ENCODE peak calls at places on chromosomes 5 and 9, in five cellular contexts. Y is GM13976; A is neural crest cell; S is stimulated activated CD8-positive, alpha-beta memory T cell treated with anti-CD3 and anti-CD28 coated beads, Interleukin-2, amount 100 ng/mL, for 48 hours; J is choroid plexus epithelial cell. M is an unnamed sample.
A peak's percentile ranks its signal among the peaks of the same experiment; 100 is the strongest.

GRCh38 chr9:129469188-129469987 is 151.5 kb downstream of the C9orf50 start:
- DNase-seq in S (no peak), J (no peak), A (no peak), Y (no peak), M (no peak)

GRCh38 chr5:61333351-61334223 is 1.5 kb downstream of the ZSWIM6 start:
- DNase-seq in Y (peak; percentile 54), A (peak; percentile 42), J (no peak), S (no peak), M (no peak)

GRCh38 chr9:133205996-133206931 is 2.8 kb downstream of the OBP2B start:
- DNase-seq in S (no peak), J (no peak), Y (no peak), A (no peak), M (no peak)

GRCh38 chr9:5767968-5768932 is 64.7 kb downstream of the ERMP1 start:
- DNase-seq in S (no peak), A (no peak), J (no peak), Y (no peak), M (peak; percentile 15)

GRCh38 chr5:156559955-156560354 is 233.0 kb downstream of the SGCD start:
- DNase-seq in Y (no peak), S (no peak), A (no peak), J (no peak), M (no peak)

GRCh38 chr5:758698-759053 is 25.9 kb downstream of the ZDHHC11B start:
- DNase-seq in A (no peak), S (no peak), Y (peak; percentile 38), J (no peak), M (no peak)

GRCh38 chr9:77714077-77714549 is 66.0 kb upstream of the GNA14 start:
- DNase-seq in S (no peak), Y (no peak), A (no peak), J (peak; percentile 53), M (no peak)

GRCh38 chr9:93230185-93230584 is 46.2 kb downstream of the WNK2 start:
- DNase-seq in J (no peak), Y (no peak), S (no peak), A (no peak), M (no peak)

GRCh38 chr9:14994738-14995137 is 84.5 kb upstream of the FREM1 start:
- DNase-seq in S (no peak), Y (no peak), J (no peak), A (no peak), M (no peak)

GRCh38 chr9:104872959-104873850 is 54.8 kb downstream of the ABCA1 start:
- DNase-seq in Y (no peak), S (no peak), A (no peak), J (peak; percentile 95), M (no peak)

GRCh38 chr5:37248387-37248969 is 698 bp downstream of the CPLANE1 start:
- DNase-seq in S (no peak), J (peak; percentile 23), Y (no peak), A (no peak), M (no peak)

GRCh38 chr5:167339205-167339604 is 952.2 kb upstream of the WWC1 start:
- DNase-seq in S (no peak), A (no peak), Y (no peak), J (no peak), M (no peak)

GRCh38 chr5:87138091-87138819 is 129.4 kb upstream of the RASA1 start:
- DNase-seq in S (no peak), A (no peak), J (no peak), Y (no peak), M (no peak)

GRCh38 chr9:4167040-4167671 is 132.7 kb downstream of the GLIS3 start:
- DNase-seq in A (no peak), Y (no peak), S (no peak), J (peak; percentile 80), M (no peak)

GRCh38 chr5:93311825-93312224 is 269.2 kb downstream of the NR2F1-AS1 start:
- DNase-seq in A (no peak), Y (no peak), J (peak; percentile 22), S (no peak), M (no peak)

GRCh38 chr9:16519001-16519400 is 351.5 kb downstream of the BNC2 start:
- DNase-seq in S (no peak), Y (no peak), A (no peak), J (no peak), M (no peak)

GRCh38 chr5:150534811-150535210 is 26.9 kb downstream of the NDST1 start:
- DNase-seq in A (no peak), Y (no peak), S (no peak), J (no peak), M (no peak)

GRCh38 chr5:166509085-166509484 is 1782.4 kb upstream of the WWC1 start:
- DNase-seq in J (no peak), S (no peak), Y (no peak), A (peak; percentile 5), M (no peak)

GRCh38 chr9:130262771-130263170 is 2.8 kb upstream of the HMCN2 start:
- DNase-seq in J (no peak), S (no peak), Y (no peak), A (no peak), M (no peak)

GRCh38 chr5:161034456-161034855 is 182.4 kb upstream of the ATP10B start:
- DNase-seq in A (peak; percentile 8), J (no peak), S (no peak), Y (no peak), M (no peak)

GRCh38 chr5:14438195-14438606 is 143.4 kb upstream of the OTULINL start:
- DNase-seq in J (no peak), Y (peak; percentile 67), A (no peak), S (no peak), M (no peak)

GRCh38 chr5:113147537-113147936 is 170.9 kb downstream of the DCP2 start:
- DNase-seq in A (no peak), Y (no peak), J (no peak), S (no peak), M (no peak)

GRCh38 chr5:36246011-36246410 is 4.3 kb upstream of the NADK2 start:
- DNase-seq in Y (no peak), J (no peak), S (no peak), A (no peak), M (no peak)

GRCh38 chr9:135134253-135135028 is 47.0 kb downstream of the OLFM1 start:
- DNase-seq in Y (no peak), S (no peak), A (no peak), J (no peak), M (no peak)

GRCh38 chr5:126309860-126310259 is 113.3 kb upstream of the GRAMD2B start:
- DNase-seq in J (peak; percentile 15), S (no peak), A (no peak), Y (no peak), M (no peak)

GRCh38 chr9:131739988-131740648 is at the start of gene RAPGEF1:
- DNase-seq in J (no peak), Y (peak; percentile 88), S (peak; percentile 79), A (peak; percentile 85), M (no peak)

GRCh38 chr5:14809369-14810144 is 62.0 kb downstream of the ANKH start:
- DNase-seq in J (peak; percentile 92), S (peak; percentile 66), A (no peak), Y (peak; percentile 67), M (peak; percentile 89)

GRCh38 chr5:178554311-178554710 is 35.9 kb downstream of the COL23A1 start:
- DNase-seq in Y (no peak), J (no peak), S (no peak), A (no peak), M (no peak)

GRCh38 chr5:103450333-103451061 is 112.1 kb downstream of the NUDT12 start:
- DNase-seq in A (no peak), Y (no peak), J (peak; percentile 88), S (no peak), M (no peak)

GRCh38 chr5:35162848-35163770 is 67.2 kb downstream of the PRLR start:
- DNase-seq in J (no peak), A (no peak), S (no peak), Y (no peak), M (no peak)

GRCh38 chr5:135239461-135240282 is 159.4 kb downstream of the MACROH2A1 start:
- DNase-seq in Y (no peak), S (no peak), J (peak; percentile 73), A (no peak), M (no peak)

GRCh38 chr5:107572800-107573368 is 97.9 kb downstream of the EFNA5 start:
- DNase-seq in A (no peak), S (no peak), J (no peak), Y (no peak), M (no peak)

GRCh38 chr9:89817186-89817960 is 212.6 kb downstream of the GADD45G start:
- DNase-seq in A (no peak), Y (no peak), S (no peak), J (no peak), M (no peak)

GRCh38 chr5:157665467-157666085 is 5.8 kb upstream of the C5orf52 start:
- DNase-seq in A (no peak), J (peak; percentile 86), Y (no peak), S (no peak), M (no peak)